ENCODE peak calls at places on chromosomes 6 and 20, in six cellular contexts. One of them, this sample, is unnamed.

GRCh38 chr20:51934301-51935002 is 132.1 kb upstream of the SALL4 start:
- DNase-seq in T-cell: no peak
- DNase-seq in NB4: no peak
- DNase-seq in epithelial cell of proximal tubule: no peak
- DNase-seq in fibroblast of the conjunctiva: no peak
- DNase-seq in T-helper 17 cell: no peak
- DNase-seq in this sample: no peak

GRCh38 chr6:89789980-89790379 is 29.6 kb downstream of the MDN1 start:
- DNase-seq in T-cell: no peak
- DNase-seq in NB4: no peak
- DNase-seq in epithelial cell of proximal tubule: no peak
- DNase-seq in fibroblast of the conjunctiva: no peak
- DNase-seq in T-helper 17 cell: no peak
- DNase-seq in this sample: no peak

GRCh38 chr6:30883743-30884520 is at the start of gene DDR1:
- DNase-seq in T-cell: no peak
- DNase-seq in NB4: peak
- DNase-seq in epithelial cell of proximal tubule: no peak
- DNase-seq in fibroblast of the conjunctiva: no peak
- DNase-seq in T-helper 17 cell: no peak
- DNase-seq in this sample: peak

GRCh38 chr6:130980310-130981032 is 82.6 kb downstream of the EPB41L2 start:
- DNase-seq in T-cell: no peak
- DNase-seq in NB4: no peak
- DNase-seq in epithelial cell of proximal tubule: no peak
- DNase-seq in fibroblast of the conjunctiva: no peak
- DNase-seq in T-helper 17 cell: no peak
- DNase-seq in this sample: no peak

GRCh38 chr20:62818592-62819493 is 2.0 kb downstream of the COL9A3 start:
- DNase-seq in T-cell: no peak
- DNase-seq in NB4: no peak
- DNase-seq in epithelial cell of proximal tubule: no peak
- DNase-seq in fibroblast of the conjunctiva: peak
- DNase-seq in T-helper 17 cell: no peak
- DNase-seq in this sample: peak

GRCh38 chr6:160455484-160456213 is 107.5 kb downstream of the SLC22A3 start:
- DNase-seq in T-cell: peak
- DNase-seq in NB4: peak
- DNase-seq in epithelial cell of proximal tubule: no peak
- DNase-seq in fibroblast of the conjunctiva: peak
- DNase-seq in T-helper 17 cell: peak
- DNase-seq in this sample: peak

GRCh38 chr20:17849901-17850673 is 118.5 kb downstream of the SNX5 start:
- DNase-seq in T-cell: no peak
- DNase-seq in NB4: no peak
- DNase-seq in epithelial cell of proximal tubule: peak
- DNase-seq in fibroblast of the conjunctiva: peak
- DNase-seq in T-helper 17 cell: no peak
- DNase-seq in this sample: peak

GRCh38 chr6:90428514-90428913 is 131.9 kb upstream of the BACH2 start:
- DNase-seq in T-cell: no peak
- DNase-seq in NB4: no peak
- DNase-seq in epithelial cell of proximal tubule: no peak
- DNase-seq in fibroblast of the conjunctiva: no peak
- DNase-seq in T-helper 17 cell: no peak
- DNase-seq in this sample: no peak

GRCh38 chr6:6932341-6932740 is 175.4 kb upstream of the RREB1 start:
- DNase-seq in T-cell: no peak
- DNase-seq in NB4: no peak
- DNase-seq in epithelial cell of proximal tubule: no peak
- DNase-seq in fibroblast of the conjunctiva: no peak
- DNase-seq in T-helper 17 cell: no peak
- DNase-seq in this sample: no peak

GRCh38 chr6:3231213-3232016 is 4.0 kb upstream of the TUBB2B start:
- DNase-seq in T-cell: no peak
- DNase-seq in NB4: no peak
- DNase-seq in epithelial cell of proximal tubule: peak
- DNase-seq in fibroblast of the conjunctiva: peak
- DNase-seq in T-helper 17 cell: no peak
- DNase-seq in this sample: peak

GRCh38 chr20:54668271-54669053 is 193.1 kb downstream of the DOK5 start:
- DNase-seq in T-cell: no peak
- DNase-seq in NB4: peak
- DNase-seq in epithelial cell of proximal tubule: no peak
- DNase-seq in fibroblast of the conjunctiva: no peak
- DNase-seq in T-helper 17 cell: peak
- DNase-seq in this sample: peak

GRCh38 chr20:40691566-40692239 is 2.7 kb upstream of the MAFB start:
- DNase-seq in T-cell: no peak
- DNase-seq in NB4: no peak
- DNase-seq in epithelial cell of proximal tubule: no peak
- DNase-seq in fibroblast of the conjunctiva: no peak
- DNase-seq in T-helper 17 cell: no peak
- DNase-seq in this sample: no peak

GRCh38 chr6:148392611-148393160 is 50.0 kb downstream of the SASH1 start:
- DNase-seq in T-cell: no peak
- DNase-seq in NB4: no peak
- DNase-seq in epithelial cell of proximal tubule: no peak
- DNase-seq in fibroblast of the conjunctiva: no peak
- DNase-seq in T-helper 17 cell: no peak
- DNase-seq in this sample: no peak

GRCh38 chr6:12150812-12151432 is 138.8 kb downstream of the HIVEP1 start:
- DNase-seq in T-cell: peak
- DNase-seq in NB4: peak
- DNase-seq in epithelial cell of proximal tubule: no peak
- DNase-seq in fibroblast of the conjunctiva: no peak
- DNase-seq in T-helper 17 cell: peak
- DNase-seq in this sample: no peak

GRCh38 chr6:64257586-64257985 is 622.0 kb downstream of the PHF3 start:
- DNase-seq in T-cell: no peak
- DNase-seq in NB4: no peak
- DNase-seq in epithelial cell of proximal tubule: no peak
- DNase-seq in fibroblast of the conjunctiva: no peak
- DNase-seq in T-helper 17 cell: no peak
- DNase-seq in this sample: no peak

GRCh38 chr6:137361701-137362100 is 132.5 kb downstream of the OLIG3 start:
- DNase-seq in T-cell: no peak
- DNase-seq in NB4: peak
- DNase-seq in epithelial cell of proximal tubule: no peak
- DNase-seq in fibroblast of the conjunctiva: no peak
- DNase-seq in T-helper 17 cell: no peak
- DNase-seq in this sample: no peak

GRCh38 chr6:107491791-107492674 is 2.1 kb downstream of the SOBP start:
- DNase-seq in T-cell: no peak
- DNase-seq in NB4: no peak
- DNase-seq in epithelial cell of proximal tubule: no peak
- DNase-seq in fibroblast of the conjunctiva: peak
- DNase-seq in T-helper 17 cell: no peak
- DNase-seq in this sample: peak

GRCh38 chr6:144710207-144710606 is 425.1 kb downstream of the UTRN start:
- DNase-seq in T-cell: no peak
- DNase-seq in NB4: no peak
- DNase-seq in epithelial cell of proximal tubule: peak
- DNase-seq in fibroblast of the conjunctiva: peak
- DNase-seq in T-helper 17 cell: no peak
- DNase-seq in this sample: peak

GRCh38 chr20:62697468-62697912 is 11.1 kb upstream of the NTSR1 start:
- DNase-seq in T-cell: no peak
- DNase-seq in NB4: no peak
- DNase-seq in epithelial cell of proximal tubule: no peak
- DNase-seq in fibroblast of the conjunctiva: no peak
- DNase-seq in T-helper 17 cell: no peak
- DNase-seq in this sample: peak

GRCh38 chr20:23245553-23246128 is 105.0 kb upstream of the NXT1 start:
- DNase-seq in T-cell: no peak
- DNase-seq in NB4: peak
- DNase-seq in epithelial cell of proximal tubule: no peak
- DNase-seq in fibroblast of the conjunctiva: no peak
- DNase-seq in T-helper 17 cell: no peak
- DNase-seq in this sample: peak

GRCh38 chr6:56581561-56581960 is 61.1 kb downstream of the DST start:
- DNase-seq in T-cell: no peak
- DNase-seq in NB4: no peak
- DNase-seq in epithelial cell of proximal tubule: no peak
- DNase-seq in fibroblast of the conjunctiva: no peak
- DNase-seq in T-helper 17 cell: no peak
- DNase-seq in this sample: no peak

GRCh38 chr20:43583982-43584432 is 6.7 kb upstream of the IFT52 start:
- DNase-seq in T-cell: no peak
- DNase-seq in NB4: peak
- DNase-seq in epithelial cell of proximal tubule: peak
- DNase-seq in fibroblast of the conjunctiva: peak
- DNase-seq in T-helper 17 cell: no peak
- DNase-seq in this sample: peak

GRCh38 chr6:170290306-170291128 is at the start of gene DLL1:
- DNase-seq in T-cell: no peak
- DNase-seq in NB4: peak
- DNase-seq in epithelial cell of proximal tubule: no peak
- DNase-seq in fibroblast of the conjunctiva: no peak
- DNase-seq in T-helper 17 cell: no peak
- DNase-seq in this sample: peak

GRCh38 chr20:63552481-63553249 is 1.3 kb upstream of the FNDC11 start:
- DNase-seq in T-cell: peak
- DNase-seq in NB4: peak
- DNase-seq in epithelial cell of proximal tubule: no peak
- DNase-seq in fibroblast of the conjunctiva: no peak
- DNase-seq in T-helper 17 cell: peak
- DNase-seq in this sample: peak

GRCh38 chr6:168706471-168707177 is 265.6 kb downstream of the SMOC2 start:
- DNase-seq in T-cell: no peak
- DNase-seq in NB4: no peak
- DNase-seq in epithelial cell of proximal tubule: no peak
- DNase-seq in fibroblast of the conjunctiva: no peak
- DNase-seq in T-helper 17 cell: no peak
- DNase-seq in this sample: no peak

GRCh38 chr6:149403534-149403933 is 3.5 kb downstream of the SUMO4 start:
- DNase-seq in T-cell: no peak
- DNase-seq in NB4: no peak
- DNase-seq in epithelial cell of proximal tubule: no peak
- DNase-seq in fibroblast of the conjunctiva: no peak
- DNase-seq in T-helper 17 cell: no peak
- DNase-seq in this sample: no peak

GRCh38 chr6:143399176-143399575 is 51.3 kb downstream of the ADAT2 start:
- DNase-seq in T-cell: no peak
- DNase-seq in NB4: no peak
- DNase-seq in epithelial cell of proximal tubule: no peak
- DNase-seq in fibroblast of the conjunctiva: no peak
- DNase-seq in T-helper 17 cell: no peak
- DNase-seq in this sample: no peak

GRCh38 chr20:63459070-63459380 is 13.4 kb downstream of the KCNQ2 start:
- DNase-seq in T-cell: no peak
- DNase-seq in NB4: no peak
- DNase-seq in epithelial cell of proximal tubule: no peak
- DNase-seq in fibroblast of the conjunctiva: no peak
- DNase-seq in T-helper 17 cell: no peak
- DNase-seq in this sample: no peak

GRCh38 chr20:51661609-51662178 is 106.5 kb downstream of the ATP9A start:
- DNase-seq in T-cell: peak
- DNase-seq in NB4: no peak
- DNase-seq in epithelial cell of proximal tubule: peak
- DNase-seq in fibroblast of the conjunctiva: no peak
- DNase-seq in T-helper 17 cell: no peak
- DNase-seq in this sample: peak

GRCh38 chr6:56842602-56843475 is 112.1 kb upstream of the BEND6 start:
- DNase-seq in T-cell: no peak
- DNase-seq in NB4: peak
- DNase-seq in epithelial cell of proximal tubule: no peak
- DNase-seq in fibroblast of the conjunctiva: no peak
- DNase-seq in T-helper 17 cell: no peak
- DNase-seq in this sample: peak

GRCh38 chr20:23404196-23404595 is 17.1 kb downstream of the NAPB start:
- DNase-seq in T-cell: no peak
- DNase-seq in NB4: peak
- DNase-seq in epithelial cell of proximal tubule: no peak
- DNase-seq in fibroblast of the conjunctiva: no peak
- DNase-seq in T-helper 17 cell: no peak
- DNase-seq in this sample: no peak

GRCh38 chr6:132298344-132298949 is 102.8 kb downstream of the MOXD1 start:
- DNase-seq in T-cell: peak
- DNase-seq in NB4: peak
- DNase-seq in epithelial cell of proximal tubule: no peak
- DNase-seq in fibroblast of the conjunctiva: peak
- DNase-seq in T-helper 17 cell: no peak
- DNase-seq in this sample: peak

GRCh38 chr6:84645000-84645399 is 119.4 kb downstream of the TBX18 start:
- DNase-seq in T-cell: no peak
- DNase-seq in NB4: no peak
- DNase-seq in epithelial cell of proximal tubule: peak
- DNase-seq in fibroblast of the conjunctiva: peak
- DNase-seq in T-helper 17 cell: no peak
- DNase-seq in this sample: peak

GRCh38 chr6:88008411-88008810 is 39.2 kb upstream of the SPACA1 start:
- DNase-seq in T-cell: no peak
- DNase-seq in NB4: no peak
- DNase-seq in epithelial cell of proximal tubule: peak
- DNase-seq in fibroblast of the conjunctiva: no peak
- DNase-seq in T-helper 17 cell: no peak
- DNase-seq in this sample: peak

GRCh38 chr6:80540700-80541099 is 434.2 kb downstream of the BCKDHB start:
- DNase-seq in T-cell: no peak
- DNase-seq in NB4: no peak
- DNase-seq in epithelial cell of proximal tubule: no peak
- DNase-seq in fibroblast of the conjunctiva: no peak
- DNase-seq in T-helper 17 cell: no peak
- DNase-seq in this sample: peak

This sample was measured in RPMI7951.